ENCODE peak calls at places on chromosomes 6 and 20, in eight cellular contexts. U is aorta, Q is GM23248, N is upper lobe of right lung, V is tibial nerve, Z is lung, I is psoas muscle, H is HCT116. M is an unnamed sample. For H3K9me3 and H3K4me1, the result is how much of the 10 kb centered on the place peaks cover.

GRCh38 chr20:44856847-44857448 is 28.6 kb upstream of the YWHAB start:
- DNase-seq in U (no peak), Q (no peak), N (no peak), V (no peak), Z (no peak), I (no peak), H (no peak), M (no peak)

GRCh38 chr6:40986364-40986763 is 52.7 kb downstream of the UNC5CL start:
- DNase-seq in U (no peak), Q (no peak), N (no peak), V (no peak), Z (no peak), I (no peak), H (no peak), M (no peak)

GRCh38 chr6:147167009-147167408 is 37.2 kb upstream of the STXBP5 start:
- DNase-seq in U (no peak), Q (peak), N (no peak), V (no peak), Z (no peak), I (no peak), H (no peak), M (no peak)

GRCh38 chr6:27141472-27142015 is 106.0 kb upstream of the PRSS16 start:
- DNase-seq in U (no peak), Q (no peak), N (no peak), V (no peak), Z (no peak), I (no peak), H (no peak), M (no peak)

GRCh38 chr20:3696200-3696599 is 14.4 kb upstream of the ADAM33 start:
- DNase-seq in U (no peak), Q (peak), N (no peak), V (no peak), Z (no peak), I (no peak), H (no peak), M (no peak)

GRCh38 chr6:35080821-35081425 is 60.2 kb downstream of the TCP11 start:
- DNase-seq in U (peak), Q (no peak), N (peak), V (no peak), Z (no peak), I (no peak), H (no peak), M (peak)

GRCh38 chr6:6614096-6614964 is 25.8 kb downstream of the LY86 start:
- DNase-seq in U (no peak), Q (peak), N (no peak), V (no peak), Z (no peak), I (no peak), H (no peak), M (no peak)

GRCh38 chr6:81753709-81754678 is 1.5 kb upstream of the TENT5A start:
- DNase-seq in U (peak), Q (peak), N (peak), V (peak), Z (peak), I (peak), H (peak), M (peak)

GRCh38 chr20:48313346-48313745 is 514.5 kb downstream of the PREX1 start:
- DNase-seq in U (no peak), Q (no peak), N (no peak), V (no peak), Z (no peak), I (no peak), H (no peak), M (no peak)

GRCh38 chr6:83247471-83247870 is 54.3 kb downstream of the RWDD2A start:
- DNase-seq in U (no peak), Q (no peak), N (no peak), V (no peak), Z (no peak), I (no peak), H (no peak), M (no peak)

GRCh38 chr20:63536241-63536977 is 767 bp downstream of the PTK6 start:
- DNase-seq in U (peak), Q (peak), N (no peak), V (no peak), Z (no peak), I (no peak), H (no peak), M (no peak)

GRCh38 chr20:16064991-16065707 is 508.1 kb downstream of the KIF16B start:
- DNase-seq in U (no peak), Q (no peak), N (no peak), V (no peak), Z (no peak), I (no peak), H (no peak), M (no peak)

GRCh38 chr6:133680994-133681393 is 207.9 kb upstream of the TCF21 start:
- DNase-seq in U (no peak), Q (no peak), N (no peak), V (no peak), Z (no peak), I (no peak), H (no peak), M (no peak)

GRCh38 chr6:74087898-74088297 is 391.9 kb downstream of the CD109 start:
- DNase-seq in U (no peak), Q (peak), N (no peak), V (no peak), Z (no peak), I (no peak), H (peak), M (no peak)

GRCh38 chr20:6265204-6265904 is 142.5 kb upstream of the FERMT1 start:
- DNase-seq in U (no peak), Q (peak), N (no peak), V (peak), Z (no peak), I (no peak), H (peak), M (no peak)

GRCh38 chr20:32686530-32687179 is 12.9 kb upstream of the C20orf203 start:
- DNase-seq in U (no peak), Q (no peak), N (no peak), V (no peak), Z (no peak), I (no peak), H (no peak), M (no peak)

GRCh38 chr6:43807228-43808061 is 37.4 kb downstream of the VEGFA start:
- DNase-seq in U (no peak), Q (peak), N (no peak), V (no peak), Z (peak), I (peak), H (no peak), M (no peak)

GRCh38 chr6:17169701-17170100 is 67.9 kb downstream of the STMND1 start:
- DNase-seq in U (no peak), Q (no peak), N (no peak), V (no peak), Z (no peak), I (no peak), H (no peak), M (no peak)

GRCh38 chr20:40154514-40154913 is 534.5 kb downstream of the MAFB start:
- DNase-seq in U (no peak), Q (no peak), N (no peak), V (no peak), Z (no peak), I (no peak), H (no peak), M (no peak)

GRCh38 chr6:139027620-139028182 is 844 bp upstream of the ABRACL start:
- DNase-seq in U (no peak), Q (peak), N (no peak), V (no peak), Z (no peak), I (no peak), H (no peak), M (no peak)

GRCh38 chr6:126069457-126069856 is 83.1 kb downstream of the TRMT11 start:
- DNase-seq in U (no peak), Q (no peak), N (no peak), V (no peak), Z (no peak), I (no peak), H (no peak), M (peak)

GRCh38 chr20:10282930-10283556 is 64.4 kb downstream of the SNAP25 start:
- DNase-seq in U (no peak), Q (peak), N (no peak), V (no peak), Z (no peak), I (no peak), H (no peak), M (no peak)
- H3K27ac ChIP-seq in U (no peak), Q (no peak), N (no peak), V (no peak), Z (no peak), I (no peak), H (no peak), M (no peak)

GRCh38 chr6:90074161-90074560 is 179.9 kb downstream of the GJA10 start:
- DNase-seq in U (no peak), Q (peak), N (no peak), V (no peak), Z (no peak), I (no peak), H (no peak), M (no peak)
- H3K9me3 ChIP-seq in U (under half), Q (under half), N (under half), V (under half), Z (under half), I (under half), H (under half), M (under half)

GRCh38 chr6:52931351-52931750 is 21.9 kb upstream of the GSTA3 start:
- DNase-seq in U (no peak), Q (no peak), N (no peak), V (no peak), Z (peak), I (no peak), H (no peak), M (no peak)
- H3K4me1 ChIP-seq in U (under half), Q (under half), N (under half), V (under half), Z (under half), I (under half), H (under half), M (under half)

GRCh38 chr6:106037060-106037459 is 49.1 kb upstream of the PRDM1 start:
- DNase-seq in U (no peak), Q (peak), N (no peak), V (no peak), Z (no peak), I (no peak), H (no peak), M (no peak)

GRCh38 chr6:106035655-106036054 is 50.5 kb upstream of the PRDM1 start:
- DNase-seq in U (no peak), Q (no peak), N (no peak), V (no peak), Z (no peak), I (no peak), H (no peak), M (no peak)

GRCh38 chr6:106039836-106040592 is 46.1 kb upstream of the PRDM1 start:
- DNase-seq in U (no peak), Q (no peak), N (no peak), V (no peak), Z (no peak), I (no peak), H (no peak), M (no peak)
- H3K27ac ChIP-seq in U (no peak), Q (no peak), N (no peak), V (no peak), Z (no peak), I (no peak), H (no peak), M (no peak)

M was measured in tibial artery.